ENCODE peak calls at places on chromosomes 3 and 15, in eight cellular contexts. T is PC-3, H is osteoblast, Z is HFF-Myc, B is A549, O is ascending aorta, L is fibroblast of mammary gland, K is bronchial epithelial cell. C is an unnamed sample.

GRCh38 chr3:131530843-131531242 is 28.1 kb upstream of the MRPL3 start:
- DNase-seq in H (no peak), T (no peak), O (no peak), B (no peak), L (no peak), K (no peak), Z (no peak), C (no peak)

GRCh38 chr15:74664670-74665069 is 31.2 kb downstream of the EDC3 start:
- DNase-seq in Z (no peak), T (no peak), O (no peak), B (no peak), H (no peak), K (no peak), L (no peak), C (no peak)

GRCh38 chr15:63370764-63371163 is 10.9 kb downstream of the CA12 start:
- DNase-seq in O (no peak), B (no peak), L (no peak), T (no peak), H (no peak), Z (no peak), K (no peak), C (no peak)

GRCh38 chr3:38586546-38587520 is 62.7 kb downstream of the SCN5A start:
- DNase-seq in K (no peak), O (peak; percentile 55), H (no peak), L (no peak), B (no peak), Z (no peak), T (no peak), C (peak; percentile 5)

GRCh38 chr15:44694416-44694815 is 16.7 kb downstream of the PATL2 start:
- DNase-seq in O (no peak), Z (no peak), K (no peak), B (no peak), H (no peak), T (no peak), L (no peak), C (no peak)

GRCh38 chr3:8576841-8577553 is 67.6 kb downstream of the SSUH2 start:
- DNase-seq in B (no peak), L (peak; percentile 54), Z (no peak), K (no peak), O (peak; percentile 54), H (peak; percentile 45), T (no peak), C (no peak)

GRCh38 chr3:159634414-159634813 is 354.2 kb upstream of the IL12A start:
- DNase-seq in K (peak; percentile 65), L (peak; percentile 25), B (no peak), O (no peak), H (peak; percentile 57), T (peak; percentile 77), Z (no peak), C (no peak)

GRCh38 chr3:66480666-66481065 is 20.2 kb downstream of the LRIG1 start:
- DNase-seq in L (no peak), O (no peak), Z (no peak), H (no peak), K (no peak), B (no peak), T (no peak), C (no peak)

GRCh38 chr3:159234306-159234705 is 432.5 kb downstream of the MFSD1 start:
- DNase-seq in Z (peak; percentile 20), T (peak; percentile 47), H (no peak), L (peak; percentile 61), O (no peak), B (no peak), K (no peak), C (no peak)

GRCh38 chr3:129120254-129121004 is 1.2 kb downstream of the RAB43 start:
- DNase-seq in H (peak; percentile 99), B (peak; percentile 89), Z (peak; percentile 83), L (peak; percentile 88), O (peak; percentile 96), T (peak; percentile 88), K (peak; percentile 95), C (peak; percentile 79)
- TF ChIP-seq CTCF in H (peak; percentile 29), B (no peak), Z (no peak), L (peak; percentile 23), O (peak; percentile 23), T (no peak), K (peak; percentile 34), C (no peak)

GRCh38 chr15:60591491-60592385 is 112.8 kb upstream of the ICE2 start:
- DNase-seq in T (no peak), Z (no peak), H (peak; percentile 90), L (no peak), B (peak; percentile 25), K (no peak), O (peak; percentile 66), C (peak; percentile 23)

GRCh38 chr15:60594071-60594470 is 115.1 kb upstream of the ICE2 start:
- DNase-seq in L (no peak), H (no peak), T (no peak), K (peak; percentile 51), B (no peak), O (no peak), Z (no peak), C (no peak)

GRCh38 chr15:60589728-60590127 is 110.8 kb upstream of the ICE2 start:
- DNase-seq in O (no peak), L (no peak), Z (peak; percentile 20), H (no peak), B (no peak), T (no peak), K (no peak), C (no peak)

GRCh38 chr15:60590935-60591490 is 112.1 kb upstream of the ICE2 start:
- DNase-seq in Z (no peak), O (peak; percentile 73), K (no peak), L (peak; percentile 29), H (peak; percentile 93), B (peak; percentile 34), T (no peak), C (peak; percentile 59)

DNA sequence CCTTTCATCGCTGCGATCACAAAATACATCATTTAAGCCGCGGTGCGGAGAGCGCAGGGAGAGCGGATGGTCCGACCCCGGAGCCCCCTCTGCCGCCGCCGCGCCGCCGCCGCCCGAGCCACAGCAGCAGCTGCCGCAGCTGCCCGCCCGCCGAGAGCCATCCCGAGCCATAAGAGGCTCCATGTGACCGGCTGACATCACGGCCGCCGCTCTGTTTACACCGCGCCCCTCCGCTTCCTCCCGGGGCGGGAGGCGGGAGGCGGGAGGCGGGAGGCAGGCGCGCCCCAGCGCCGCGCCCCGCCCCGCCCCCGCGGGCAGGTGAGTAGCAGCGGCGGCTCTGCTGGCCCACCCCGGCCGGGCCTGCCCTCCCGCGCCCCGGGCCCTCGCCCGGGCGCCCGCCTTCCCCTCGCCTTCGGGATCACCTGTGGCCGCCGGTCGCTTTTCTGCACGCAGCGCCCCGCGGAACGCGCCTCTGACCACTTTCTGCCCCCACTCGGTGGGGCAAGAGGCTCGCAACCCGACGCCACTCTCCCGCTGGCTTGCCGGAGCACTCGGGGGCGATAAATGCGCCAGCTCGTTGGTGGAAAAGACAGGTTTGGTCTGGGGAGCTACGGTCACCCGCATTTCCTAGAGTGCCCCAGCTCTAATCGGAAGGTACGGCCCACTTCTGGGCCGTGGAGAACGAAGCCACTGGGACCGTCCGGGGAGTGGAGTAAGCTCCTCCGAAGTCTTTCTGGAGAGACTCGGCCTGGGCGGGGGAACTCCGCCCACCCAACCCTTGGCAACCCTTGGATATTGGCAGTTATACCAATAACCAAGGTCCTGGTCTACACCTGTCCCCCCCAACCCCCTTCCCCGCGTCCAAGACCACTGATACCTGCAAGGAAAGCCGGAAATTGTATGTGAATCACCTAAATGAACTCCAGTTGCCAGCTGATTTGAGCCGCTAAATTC is 113.7 kb upstream of the ICE2 start:
- DNase-seq in O (peak; percentile 90), Z (no peak), L (peak; percentile 63), T (peak; percentile 46), B (peak; percentile 9), K (peak; percentile 60), H (peak; percentile 96), C (peak; percentile 76)
- TF ChIP-seq CTCF in O (no peak), Z (no peak), L (no peak), T (no peak), B (no peak), K (peak; percentile 32), H (no peak), C (no peak)

DNA sequence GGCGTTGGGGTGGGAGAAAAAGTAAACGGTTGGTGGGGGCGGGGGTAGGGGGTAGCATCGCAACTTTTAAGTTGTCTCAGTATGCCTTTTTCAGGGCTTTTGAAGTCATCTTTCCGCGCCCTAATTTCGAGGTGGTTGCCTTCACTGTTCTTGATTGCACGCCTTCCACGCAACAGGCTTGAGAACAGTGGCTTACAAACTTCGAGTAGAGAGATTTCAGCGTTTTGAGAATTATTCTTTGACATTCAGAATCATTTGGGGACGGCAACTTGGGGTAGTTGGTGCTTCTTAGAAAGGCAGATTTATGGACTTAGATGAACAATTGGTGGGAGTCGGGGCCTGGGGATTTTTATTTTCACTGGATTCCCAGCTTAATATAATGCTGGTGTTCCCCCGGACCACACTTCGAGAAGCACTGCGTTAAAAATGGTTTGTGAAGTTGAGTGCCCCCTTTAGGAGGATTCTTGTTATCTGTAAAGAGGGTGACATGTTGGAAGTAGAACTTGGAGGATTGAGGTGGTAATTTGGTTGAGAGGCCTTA is 880 bp downstream of the PPP4R2 start:
- DNase-seq in L (peak; percentile 69), H (peak; percentile 59), K (peak; percentile 70), Z (no peak), O (no peak), B (peak; percentile 67), T (peak; percentile 68), C (no peak)
- TF ChIP-seq CTCF in L (peak; percentile 55), H (peak; percentile 58), K (peak; percentile 32), Z (peak; percentile 51), O (peak; percentile 36), B (peak; percentile 55), T (peak; percentile 69), C (no peak)

GRCh38 chr3:194269610-194270145 is 81.5 kb downstream of the CPN2 start:
- DNase-seq in L (peak; percentile 72), H (peak; percentile 97), T (no peak), K (no peak), O (peak; percentile 88), Z (no peak), B (no peak), C (peak; percentile 28)
- TF ChIP-seq CTCF in L (peak; percentile 41), H (peak; percentile 45), T (no peak), K (peak; percentile 43), O (peak; percentile 27), Z (peak; percentile 19), B (no peak), C (no peak)

DNA sequence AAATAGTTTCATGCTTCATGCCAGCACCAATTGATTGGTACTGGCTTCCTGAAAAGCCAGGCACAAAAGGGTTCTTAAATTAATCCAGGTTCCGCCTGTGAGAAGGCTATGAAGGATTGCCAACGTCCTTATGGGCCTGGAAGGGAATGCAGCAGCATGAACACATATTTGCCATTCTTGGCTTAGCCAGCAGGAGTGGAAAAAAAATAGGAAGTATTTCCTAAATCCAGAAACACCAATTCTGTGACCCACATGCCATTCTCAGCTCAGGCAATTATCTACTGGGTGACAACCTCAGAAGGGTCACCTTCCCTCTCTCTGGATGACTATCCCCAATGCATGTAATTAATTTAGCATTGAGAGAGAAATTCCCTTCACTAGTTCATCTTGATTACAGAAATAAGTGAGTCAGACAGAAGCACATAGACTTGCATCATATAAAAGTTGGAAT is 36.0 kb downstream of the ADAMTS9 start:
- DNase-seq in K (no peak), Z (no peak), H (no peak), T (no peak), B (no peak), L (no peak), O (no peak), C (no peak)
- TF ChIP-seq CTCF in K (no peak), Z (no peak), H (no peak), T (no peak), B (no peak), L (no peak), O (no peak), C (no peak)

GRCh38 chr3:55609230-55610100 is 122.4 kb upstream of the WNT5A start:
- DNase-seq in O (no peak), T (peak; percentile 42), B (no peak), Z (no peak), L (no peak), K (no peak), H (no peak), C (no peak)
- TF ChIP-seq CTCF in O (no peak), T (peak; percentile 57), B (no peak), Z (peak; percentile 12), L (peak; percentile 7), K (peak; percentile 10), H (peak; percentile 19), C (no peak)

C was measured in mesothelial cell of epicardium.